ENCODE peak calls at places on chromosomes 2 and 18, in five cellular contexts. I is tibial artery; Q is psoas muscle; M is CD4-positive, alpha-beta T cell; Y is neural progenitor cell. H is an unnamed sample.

GRCh38 chr18:48540329-48541025 is 1.6 kb downstream of the CTIF start:
- DNase-seq in I (peak), Q (peak), M (peak), Y (peak), H (peak)

GRCh38 chr2:120269076-120269744 is 16.6 kb downstream of the RALB start:
- DNase-seq in I (no peak), Q (no peak), M (no peak), Y (no peak), H (no peak)

GRCh38 chr2:204127238-204127637 is 190.7 kb downstream of the ICOS start:
- DNase-seq in I (no peak), Q (no peak), M (no peak), Y (no peak), H (no peak)

GRCh38 chr2:119694994-119695521 is 16.1 kb downstream of the TMEM177 start:
- DNase-seq in I (no peak), Q (no peak), M (peak), Y (no peak), H (no peak)

GRCh38 chr2:148914463-148914862 is 39.4 kb downstream of the KIF5C start:
- DNase-seq in I (no peak), Q (no peak), M (no peak), Y (no peak), H (no peak)

GRCh38 chr2:11097988-11098387 is 57.3 kb upstream of the SLC66A3 start:
- DNase-seq in I (no peak), Q (no peak), M (no peak), Y (no peak), H (no peak)

GRCh38 chr2:18435425-18436037 is 124.9 kb downstream of the RDH14 start:
- DNase-seq in I (no peak), Q (no peak), M (no peak), Y (peak), H (no peak)

GRCh38 chr2:143482761-143483160 is 353.5 kb downstream of the ARHGAP15 start:
- DNase-seq in I (no peak), Q (no peak), M (no peak), Y (no peak), H (no peak)

GRCh38 chr18:6401687-6402086 is 13.0 kb downstream of the L3MBTL4 start:
- DNase-seq in I (no peak), Q (no peak), M (no peak), Y (peak), H (no peak)

GRCh38 chr2:216950547-216950946 is 90.7 kb upstream of the TNP1 start:
- DNase-seq in I (no peak), Q (no peak), M (no peak), Y (no peak), H (no peak)

GRCh38 chr18:58004317-58004716 is 39.7 kb upstream of the NEDD4L start:
- DNase-seq in I (no peak), Q (no peak), M (no peak), Y (no peak), H (no peak)

GRCh38 chr18:14978962-14979535 is 231.1 kb downstream of the ANKRD30B start:
- DNase-seq in I (no peak), Q (no peak), M (no peak), Y (no peak), H (no peak)

GRCh38 chr2:198394208-198394607 is 589.8 kb downstream of the PLCL1 start:
- DNase-seq in I (no peak), Q (no peak), M (no peak), Y (no peak), H (no peak)

GRCh38 chr2:119482481-119483394 is 41.5 kb downstream of the SCTR start:
- DNase-seq in I (peak), Q (peak), M (no peak), Y (no peak), H (no peak)

GRCh38 chr2:219025637-219026585 is 15.4 kb downstream of the CFAP65 start:
- DNase-seq in I (no peak), Q (no peak), M (no peak), Y (no peak), H (no peak)

GRCh38 chr2:168892327-168892726 is 2.1 kb upstream of the SPC25 start:
- DNase-seq in I (no peak), Q (no peak), M (no peak), Y (no peak), H (no peak)

DNA sequence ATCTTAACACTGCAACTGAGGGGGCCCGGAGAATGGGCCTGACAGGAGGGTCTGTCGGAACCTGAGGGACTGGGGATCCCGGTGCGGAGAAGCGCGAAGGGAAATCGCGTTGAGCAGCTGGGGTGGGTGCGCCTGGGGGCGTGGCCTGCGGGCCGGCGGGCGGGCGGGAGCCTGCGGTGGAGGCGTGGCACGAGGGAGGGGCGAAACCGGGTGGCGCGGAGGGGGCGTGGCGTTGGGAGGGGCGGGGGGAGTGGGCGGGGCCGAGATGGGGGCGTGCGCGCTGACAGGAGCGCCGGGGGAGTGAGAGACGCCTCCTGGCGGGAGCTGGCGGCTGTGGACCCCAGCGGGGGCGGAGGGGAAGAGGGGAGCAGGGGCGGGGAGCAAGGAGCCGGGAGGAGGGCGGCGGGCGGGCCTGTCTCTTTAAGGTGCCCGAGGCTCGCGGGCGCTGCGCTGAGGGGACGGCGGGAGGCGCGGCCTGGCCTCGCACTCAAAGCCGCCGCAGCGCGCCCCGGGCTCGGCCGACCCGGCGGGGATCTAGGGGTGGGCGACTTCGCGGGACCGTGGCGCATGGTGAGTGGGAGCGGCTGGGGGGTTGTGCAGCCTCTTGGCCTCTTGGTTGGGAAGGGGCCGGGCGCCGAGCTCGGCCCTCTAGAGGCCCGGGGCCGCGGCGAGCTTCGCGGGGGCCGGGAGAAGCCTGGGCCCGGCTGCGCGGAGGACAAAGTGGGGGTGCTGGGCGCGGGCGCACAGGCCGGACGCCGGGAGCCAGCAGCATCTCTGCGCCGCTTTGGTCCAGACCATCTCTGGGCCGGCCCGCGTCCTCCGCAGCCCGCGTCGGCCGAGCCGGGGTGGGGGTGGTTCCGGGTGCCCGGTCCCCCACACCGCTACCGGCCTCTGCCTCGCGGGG is at the start of gene TWSG1:
- DNase-seq in I (peak), Q (peak), M (peak), Y (peak), H (peak)
- H3K27ac ChIP-seq in I (peak), Q (peak), M (peak), Y (peak), H (peak)

DNA sequence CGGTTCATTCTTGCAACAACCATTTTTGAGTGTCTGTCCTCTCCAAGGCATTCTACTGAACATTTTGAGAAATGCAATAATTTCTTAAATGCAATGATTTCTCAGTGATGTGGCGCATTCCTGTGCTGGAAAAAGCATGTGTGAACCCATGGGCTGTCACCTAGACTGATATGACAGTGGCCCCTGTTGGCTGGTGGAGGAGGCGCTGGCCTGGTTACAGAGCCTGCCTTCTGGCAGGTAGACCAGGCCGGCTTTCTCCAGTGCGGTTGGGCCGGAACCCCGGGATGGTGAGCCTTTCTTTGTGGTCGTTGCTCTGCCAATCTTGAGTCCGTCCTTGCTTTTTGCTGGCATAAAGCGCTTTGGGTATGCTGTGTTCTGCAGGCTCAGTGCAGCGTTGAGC is 33.7 kb downstream of the TSHZ1 start:
- DNase-seq in I (no peak), Q (no peak), M (no peak), Y (peak), H (no peak)
- TF ChIP-seq CTCF in I (peak), Q (peak), M (peak), Y (peak), H (no peak)

DNA sequence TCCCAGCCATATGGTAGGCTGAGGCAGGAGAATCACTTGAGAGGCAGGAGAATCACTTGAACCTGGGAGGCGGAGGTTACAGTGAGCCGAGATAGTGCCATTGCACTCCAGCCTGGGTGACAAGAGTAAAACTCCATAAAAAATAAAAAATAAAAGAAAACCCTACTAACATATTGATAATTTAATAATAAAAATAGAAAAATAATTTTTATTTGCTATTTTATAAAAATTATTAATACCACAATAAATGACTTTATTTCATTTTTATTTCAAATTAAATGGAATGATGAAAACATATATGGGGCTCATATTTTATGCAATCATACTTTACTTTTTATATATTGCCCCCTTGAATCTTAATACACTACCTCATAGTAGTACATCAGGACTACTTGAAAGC is 20.4 kb downstream of the TMEM182 start:
- DNase-seq in I (no peak), Q (no peak), M (no peak), Y (no peak), H (no peak)
- H3K27ac ChIP-seq in I (no peak), Q (peak), M (no peak), Y (no peak), H (no peak)

DNA sequence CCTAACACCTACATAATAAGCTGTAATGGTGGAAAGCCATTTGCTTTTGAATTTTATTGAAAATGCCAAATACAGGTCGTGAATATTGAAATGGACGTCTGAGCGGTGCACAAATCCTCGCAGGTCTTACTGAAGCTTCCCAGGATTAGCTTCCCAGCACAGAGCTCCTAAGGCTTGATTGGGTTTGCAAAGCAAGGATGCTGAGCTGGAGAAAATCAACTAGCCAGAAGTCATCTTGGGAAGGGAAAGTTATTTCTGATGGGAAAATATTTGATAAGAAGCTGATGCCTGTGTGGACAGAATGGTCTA is 40.9 kb upstream of the DAPL1 start:
- DNase-seq in I (no peak), Q (no peak), M (no peak), Y (no peak), H (no peak)
- TF ChIP-seq CTCF in I (no peak), Q (no peak), M (no peak), Y (no peak), H (no peak)

GRCh38 chr18:50285071-50285470 is 2.4 kb downstream of the CXXC1 start:
- DNase-seq in I (no peak), Q (no peak), M (no peak), Y (no peak), H (no peak)

GRCh38 chr18:50285631-50286321 is 1.7 kb downstream of the CXXC1 start:
- DNase-seq in I (no peak), Q (no peak), M (no peak), Y (no peak), H (no peak)

GRCh38 chr18:50287028-50287440 is 458 bp downstream of the CXXC1 start:
- DNase-seq in I (no peak), Q (peak), M (no peak), Y (no peak), H (peak)

GRCh38 chr18:50287441-50288347 is at the start of gene CXXC1:
- DNase-seq in I (peak), Q (peak), M (peak), Y (peak), H (peak)

GRCh38 chr18:50286391-50287027 is 983 bp downstream of the CXXC1 start:
- DNase-seq in I (no peak), Q (no peak), M (no peak), Y (peak), H (no peak)
- H3K27ac ChIP-seq in I (peak), Q (peak), M (peak), Y (no peak), H (peak)

DNA sequence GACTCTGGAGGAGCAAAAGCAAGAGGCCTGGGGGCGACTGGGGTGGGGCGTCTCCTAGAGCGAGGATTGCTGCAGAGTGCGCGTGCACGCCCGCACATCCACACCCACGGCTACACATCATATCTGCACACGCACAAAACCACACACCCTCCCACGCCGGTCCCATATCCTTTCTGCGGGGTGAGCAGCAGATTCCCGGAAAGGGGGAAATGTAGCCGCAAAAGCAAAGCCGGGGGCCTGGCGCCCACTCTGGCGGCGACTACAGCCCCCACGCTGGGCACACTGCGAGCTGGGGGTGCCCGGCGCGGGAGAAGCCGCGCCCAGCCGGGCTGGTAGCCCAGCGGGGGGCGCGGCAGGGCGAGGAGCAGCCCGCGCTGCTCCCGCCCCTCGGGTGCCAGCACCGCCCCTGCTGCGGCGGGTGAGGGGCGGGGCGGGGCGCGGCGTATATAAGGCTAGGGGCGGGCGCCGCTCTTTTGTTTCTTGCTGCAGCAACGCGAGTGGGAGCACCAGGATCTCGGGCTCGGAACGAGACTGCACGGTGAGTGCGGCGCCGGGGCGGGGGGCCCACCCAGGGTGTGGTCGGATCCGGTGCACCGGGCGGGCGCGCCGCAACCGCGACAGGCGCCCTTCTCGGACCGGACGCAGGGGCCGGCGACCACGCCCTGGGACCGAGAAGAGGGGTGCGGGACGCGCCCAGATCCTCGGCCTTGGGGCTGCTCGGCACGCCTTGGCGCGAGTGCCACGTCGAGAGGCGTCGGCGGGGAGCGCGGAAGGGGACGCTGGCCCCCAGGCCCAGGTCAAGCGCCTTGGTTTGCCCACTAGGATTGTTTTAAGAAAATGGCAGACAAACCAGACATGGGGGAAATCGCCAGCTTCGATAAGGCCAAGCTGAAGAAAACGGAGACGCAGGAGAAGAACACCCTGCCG is at the start of gene TMSB10:
- DNase-seq in I (peak), Q (peak), M (peak), Y (peak), H (peak)
- TF ChIP-seq CTCF in I (no peak), Q (no peak), M (no peak), Y (no peak), H (peak)

GRCh38 chr2:102048465-102048864 is 56.7 kb downstream of the IL1R2 start:
- DNase-seq in I (peak), Q (peak), M (no peak), Y (no peak), H (peak)
- H3K27ac ChIP-seq in I (peak), Q (no peak), M (no peak), Y (no peak), H (peak)